ENCODE peak calls at places on chromosomes 2 and 18, in eight cellular contexts. N, I, R, P, T, X, O and M are unnamed samples.

GRCh38 chr2:67752964-67753363 is 309.8 kb downstream of the C1D start:
- DNase-seq in I (no peak), R (peak; percentile 89), P (peak; percentile 29), X (no peak), T (no peak), N (peak; percentile 44), O (no peak), M (no peak)

GRCh38 chr2:129876576-129876975 is 102.9 kb upstream of the RAB6C start:
- DNase-seq in T (no peak), P (no peak), N (no peak), O (no peak), X (no peak), R (no peak), I (no peak), M (no peak)

GRCh38 chr2:43343573-43344304 is 117.3 kb upstream of the ZFP36L2 start:
- DNase-seq in I (peak; percentile 86), O (no peak), P (no peak), X (peak; percentile 86), R (peak; percentile 85), T (peak; percentile 65), N (peak; percentile 14), M (no peak)

GRCh38 chr2:179787601-179788000 is 73.8 kb downstream of the ZNF385B start:
- DNase-seq in P (no peak), X (no peak), N (no peak), T (no peak), R (no peak), I (no peak), O (no peak), M (no peak)

GRCh38 chr2:36360063-36360462 is 4.5 kb downstream of the CRIM1 start:
- DNase-seq in P (no peak), O (no peak), X (no peak), I (no peak), T (no peak), N (no peak), R (no peak), M (no peak)

GRCh38 chr2:101745711-101746694 is 48.5 kb downstream of the MAP4K4 start:
- DNase-seq in P (peak; percentile 49), O (no peak), T (no peak), N (no peak), X (no peak), I (no peak), R (peak; percentile 38), M (no peak)

GRCh38 chr2:233760043-233760442 is at the start of gene UGT1A1:
- DNase-seq in I (no peak), X (no peak), P (no peak), T (no peak), R (no peak), N (no peak), O (no peak), M (no peak)

GRCh38 chr2:207868855-207869596 is 99.3 kb upstream of the FZD5 start:
- DNase-seq in I (no peak), N (no peak), X (no peak), T (no peak), P (no peak), O (no peak), R (no peak), M (no peak)

GRCh38 chr2:120828066-120828465 is 92.4 kb downstream of the GLI2 start:
- DNase-seq in O (no peak), X (peak; percentile 70), N (no peak), P (no peak), T (no peak), I (no peak), R (no peak), M (no peak)

GRCh38 chr18:13247506-13247905 is 28.9 kb downstream of the LDLRAD4 start:
- DNase-seq in R (no peak), I (no peak), X (no peak), O (no peak), T (no peak), N (no peak), P (no peak), M (no peak)

GRCh38 chr2:95041824-95042442 is 16.4 kb downstream of the MAL start:
- DNase-seq in T (no peak), I (no peak), N (no peak), X (no peak), R (no peak), P (no peak), O (no peak), M (no peak)

GRCh38 chr18:59562751-59563150 is 134.5 kb downstream of the CCBE1 start:
- DNase-seq in X (no peak), O (no peak), T (no peak), N (no peak), I (no peak), R (no peak), P (no peak), M (no peak)

GRCh38 chr18:77203071-77203470 is 46.6 kb upstream of the GALR1 start:
- DNase-seq in I (no peak), P (no peak), X (no peak), R (no peak), T (no peak), O (no peak), N (no peak), M (no peak)

GRCh38 chr2:138470941-138471340 is 30.6 kb upstream of the SPOPL start:
- DNase-seq in P (no peak), I (no peak), N (no peak), X (no peak), T (no peak), R (no peak), O (no peak), M (no peak)

GRCh38 chr18:70491734-70492348 is 203.0 kb downstream of the SOCS6 start:
- DNase-seq in T (no peak), R (no peak), N (no peak), P (peak; percentile 15), I (peak; percentile 63), X (no peak), O (peak; percentile 13), M (no peak)

GRCh38 chr2:150570712-150571111 is 83.2 kb upstream of the RND3 start:
- DNase-seq in N (no peak), P (peak; percentile 76), T (no peak), O (no peak), X (no peak), I (no peak), R (peak; percentile 72), M (no peak)

GRCh38 chr2:26576565-26577441 is 64.4 kb downstream of the CIB4 start:
- DNase-seq in I (no peak), N (no peak), R (no peak), O (no peak), P (peak; percentile 36), X (peak; percentile 60), T (no peak), M (no peak)

GRCh38 chr2:23420091-23420839 is 35.3 kb downstream of the KLHL29 start:
- DNase-seq in N (no peak), I (no peak), R (no peak), P (no peak), X (no peak), T (no peak), O (no peak), M (no peak)

DNA sequence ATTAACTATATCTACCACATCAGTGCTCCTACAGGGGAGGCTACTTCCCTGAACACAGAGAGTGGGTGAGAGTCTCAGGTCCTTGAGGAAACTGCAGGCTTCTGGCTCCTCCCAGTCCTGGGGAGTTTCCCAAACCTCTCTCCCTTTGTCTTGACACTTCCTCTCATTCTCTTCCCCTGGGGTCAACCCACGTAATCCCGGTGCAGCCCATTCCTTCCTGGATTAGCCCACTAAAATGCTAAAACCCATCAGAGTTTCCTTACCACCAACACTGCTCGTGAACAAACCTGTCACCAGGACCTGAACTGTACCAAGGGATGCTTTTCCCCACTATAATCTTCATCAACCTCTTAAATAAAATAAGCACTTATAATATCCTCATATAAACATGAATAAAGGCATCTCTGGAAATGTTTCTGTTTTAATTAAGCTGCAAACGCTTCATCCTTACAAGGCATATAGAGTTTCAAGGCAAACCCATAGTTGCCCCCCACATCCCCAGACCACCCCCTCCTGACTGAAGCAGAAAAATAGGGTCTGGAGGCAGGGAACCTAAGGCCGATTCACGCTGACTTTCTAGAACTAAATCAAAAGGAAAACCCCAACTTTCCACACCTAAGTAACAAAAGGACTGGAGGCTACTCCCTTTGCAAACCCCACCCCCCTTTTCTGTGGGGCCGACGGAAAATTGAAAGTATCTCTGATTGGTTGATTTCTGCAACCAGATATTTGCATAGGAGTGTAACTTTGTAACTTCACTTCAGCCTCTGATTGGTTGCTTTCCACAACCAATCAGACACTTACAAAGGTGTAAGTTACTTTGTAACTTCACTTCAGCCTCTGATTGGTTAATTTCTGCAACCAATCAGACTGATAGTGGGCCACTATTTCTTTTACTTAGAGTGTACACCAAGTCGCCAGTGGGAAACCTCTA is 19.0 kb downstream of the TMSB10 start:
- DNase-seq in T (peak; percentile 56), R (no peak), I (peak; percentile 39), X (no peak), O (no peak), N (no peak), P (peak; percentile 45), M (no peak)
- H3K27ac ChIP-seq in T (peak overlapping the region; percentile 78), R (no peak overlapping the region), I (no peak overlapping the region), X (no peak overlapping the region), O (no peak overlapping the region), N (peak overlapping the region; percentile 95), P (peak overlapping the region; percentile 98), M (peak overlapping the region; percentile 44)

GRCh38 chr2:46748121-46748520 is 167.5 kb downstream of the MCFD2 start:
- DNase-seq in P (no peak), I (no peak), N (no peak), X (no peak), T (no peak), R (no peak), O (no peak), M (no peak)
- H3K27ac ChIP-seq in P (no peak overlapping the region), I (peak overlapping the region; percentile 3), N (no peak overlapping the region), X (no peak overlapping the region), T (no peak overlapping the region), R (no peak overlapping the region), O (no peak overlapping the region), M (no peak overlapping the region)

GRCh38 chr2:181368036-181368435 is 89.2 kb upstream of the ITGA4 start:
- DNase-seq in P (no peak), O (no peak), I (no peak), N (no peak), R (no peak), T (no peak), X (no peak), M (no peak)
- H3K27ac ChIP-seq in P (no peak overlapping the region), O (no peak overlapping the region), I (no peak overlapping the region), N (no peak overlapping the region), R (no peak overlapping the region), T (no peak overlapping the region), X (no peak overlapping the region), M (no peak overlapping the region)

GRCh38 chr2:170341684-170342631 is 164.0 kb downstream of the MYO3B start:
- DNase-seq in X (no peak), T (no peak), O (no peak), P (no peak), N (no peak), R (no peak), I (no peak), M (no peak)

GRCh38 chr2:170340693-170341068 is 162.7 kb downstream of the MYO3B start:
- DNase-seq in T (no peak), I (no peak), O (no peak), X (no peak), P (no peak), N (no peak), R (no peak), M (no peak)

GRCh38 chr2:170336916-170337315 is 159.0 kb downstream of the MYO3B start:
- DNase-seq in T (no peak), P (no peak), I (no peak), X (no peak), R (no peak), N (no peak), O (no peak), M (no peak)

GRCh38 chr2:170339753-170340692 is 162.1 kb downstream of the MYO3B start:
- DNase-seq in N (no peak), O (no peak), R (no peak), X (no peak), T (no peak), I (no peak), P (no peak), M (no peak)

GRCh38 chr2:170339324-170339723 is 161.4 kb downstream of the MYO3B start:
- DNase-seq in T (no peak), O (no peak), R (no peak), X (no peak), I (no peak), P (no peak), N (no peak), M (no peak)
- H3K27ac ChIP-seq in T (no peak overlapping the region), O (no peak overlapping the region), R (no peak overlapping the region), X (no peak overlapping the region), I (no peak overlapping the region), P (no peak overlapping the region), N (no peak overlapping the region), M (no peak overlapping the region)